ENCODE peak calls at places on chromosomes 11 and 22, in six cellular contexts. Y is hepatocyte, A is neural progenitor cell, O is GM23248, N is HCT116, R is GM23338. D is an unnamed sample.

GRCh38 chr22:46757104-46757503 is 5.3 kb upstream of the TBC1D22A start:
- DNase-seq in R (no peak), O (no peak), N (no peak), Y (no peak), A (no peak), D (no peak)

GRCh38 chr11:117396970-117397369 is 69.3 kb downstream of the CEP164 start:
- DNase-seq in O (no peak), R (no peak), A (no peak), Y (no peak), N (no peak), D (no peak)

GRCh38 chr11:20134991-20135736 is 25.1 kb downstream of the DBX1 start:
- DNase-seq in O (peak; percentile 37), A (no peak), N (no peak), Y (no peak), R (no peak), D (no peak)

GRCh38 chr11:131137046-131137445 is 220.8 kb upstream of the SNX19 start:
- DNase-seq in R (no peak), O (no peak), Y (no peak), A (no peak), N (no peak), D (no peak)

GRCh38 chr11:2846056-2846455 is 39.5 kb downstream of the CDKN1C start:
- DNase-seq in R (peak; percentile 49), A (no peak), N (no peak), Y (peak; percentile 76), O (peak; percentile 20), D (no peak)

GRCh38 chr11:4546876-4547275 is 1.9 kb downstream of the OR52M1 start:
- DNase-seq in R (no peak), O (no peak), Y (no peak), N (no peak), A (no peak), D (no peak)

GRCh38 chr22:25759825-25760231 is 17.8 kb downstream of the MYO18B start:
- DNase-seq in R (no peak), Y (peak; percentile 45), O (peak; percentile 93), A (no peak), N (no peak), D (no peak)

GRCh38 chr11:9385288-9385902 is 943 bp downstream of the IPO7 start:
- DNase-seq in A (no peak), O (no peak), N (no peak), Y (no peak), R (no peak), D (peak; percentile 40)

GRCh38 chr11:89660234-89660633 is 49.9 kb upstream of the TRIM77 start:
- DNase-seq in O (no peak), Y (peak; percentile 10), N (no peak), A (no peak), R (peak; percentile 69), D (no peak)

GRCh38 chr11:111450480-111451320 is 61.5 kb downstream of the BTG4 start:
- DNase-seq in N (no peak), R (no peak), O (no peak), Y (no peak), A (no peak), D (peak; percentile 67)

GRCh38 chr11:78244546-78245315 is 56.0 kb downstream of the USP35 start:
- DNase-seq in N (no peak), A (no peak), R (no peak), Y (no peak), O (no peak), D (no peak)

GRCh38 chr11:34305095-34305692 is 52.6 kb downstream of the ABTB2 start:
- DNase-seq in Y (no peak), O (no peak), R (no peak), A (no peak), N (no peak), D (no peak)

GRCh38 chr11:134245434-134245833 is 7.7 kb downstream of the THYN1 start:
- DNase-seq in A (no peak), R (no peak), O (no peak), Y (no peak), N (no peak), D (no peak)

GRCh38 chr11:68007498-68008380 is 2.4 kb upstream of the ALDH3B1 start:
- DNase-seq in R (no peak), O (no peak), Y (no peak), A (no peak), N (no peak), D (no peak)

GRCh38 chr22:31347251-31348008 is 1.3 kb upstream of the PATZ1 start:
- DNase-seq in A (peak; percentile 80), R (peak; percentile 87), Y (peak; percentile 85), O (peak; percentile 86), N (peak; percentile 50), D (peak; percentile 77)

GRCh38 chr22:48918585-48919186 is 909.0 kb downstream of the BRD1 start:
- DNase-seq in N (no peak), O (no peak), A (peak; percentile 9), R (no peak), Y (peak; percentile 45), D (no peak)

GRCh38 chr11:119641991-119642745 is 86.8 kb downstream of the NECTIN1 start:
- DNase-seq in N (peak; percentile 4), R (peak; percentile 79), A (peak; percentile 51), O (peak; percentile 22), Y (no peak), D (peak; percentile 55)

GRCh38 chr11:108135845-108136599 is 14.7 kb downstream of the ACAT1 start:
- DNase-seq in A (no peak), O (peak; percentile 56), R (no peak), N (no peak), Y (no peak), D (peak; percentile 57)

GRCh38 chr22:17009640-17010291 is 1.7 kb upstream of the GAB4 start:
- DNase-seq in N (no peak), R (peak; percentile 56), O (no peak), Y (no peak), A (no peak), D (peak; percentile 34)

GRCh38 chr11:83827940-83828554 is 541.9 kb upstream of the CCDC90B start:
- DNase-seq in A (peak; percentile 65), Y (peak; percentile 51), N (peak; percentile 18), R (peak; percentile 73), O (peak; percentile 63), D (peak; percentile 61)

GRCh38 chr11:131465746-131466145 is 95.3 kb downstream of the NTM start:
- DNase-seq in Y (no peak), O (no peak), A (peak; percentile 87), R (peak; percentile 91), N (no peak), D (no peak)

GRCh38 chr11:60831143-60831500 is 10.8 kb upstream of the CCDC86 start:
- DNase-seq in N (peak; percentile 68), O (peak; percentile 84), R (peak; percentile 86), Y (peak; percentile 87), A (peak; percentile 85), D (peak; percentile 84)

GRCh38 chr11:59600234-59600633 is 15.3 kb downstream of the OSBP start:
- DNase-seq in Y (no peak), N (no peak), R (no peak), A (no peak), O (no peak), D (no peak)

GRCh38 chr11:57482782-57483569 is 22.6 kb downstream of the RTN4RL2 start:
- DNase-seq in N (no peak), O (peak; percentile 74), R (peak; percentile 88), A (peak; percentile 83), Y (peak; percentile 81), D (peak; percentile 57)

GRCh38 chr22:40250608-40251007 is 72.9 kb downstream of the TNRC6B start:
- DNase-seq in R (no peak), O (no peak), N (no peak), A (no peak), Y (no peak), D (no peak)

GRCh38 chr11:19890308-19890707 is 177.7 kb downstream of the NAV2 start:
- DNase-seq in Y (peak; percentile 31), R (no peak), A (no peak), O (peak; percentile 72), N (no peak), D (no peak)

GRCh38 chr11:123235117-123235686 is 40.2 kb upstream of the CLMP start:
- DNase-seq in A (peak; percentile 57), N (peak; percentile 38), Y (no peak), R (peak; percentile 78), O (peak; percentile 60), D (peak; percentile 18)

DNA sequence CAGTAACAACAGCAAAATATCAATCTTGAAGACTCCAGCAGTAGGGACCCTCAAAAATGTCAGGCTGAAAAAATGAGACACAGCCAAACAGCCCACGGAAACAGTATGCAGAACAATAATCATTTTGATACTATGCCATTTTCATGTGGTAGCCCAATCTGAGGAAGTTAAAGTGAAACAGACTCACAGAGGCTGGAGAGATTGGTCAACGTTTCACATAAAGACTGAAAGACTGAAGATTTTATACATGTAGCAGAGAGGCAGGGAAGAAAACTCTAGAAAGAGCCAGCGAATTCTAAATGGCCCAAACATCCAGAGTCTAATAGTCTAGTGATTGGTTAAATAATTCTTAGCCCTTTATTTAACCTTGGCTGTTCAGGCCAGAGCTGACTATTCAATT is 49.4 kb downstream of the MAML2 start:
- DNase-seq in Y (no peak), N (no peak), A (no peak), O (peak; percentile 66), R (no peak), D (no peak)
- TF ChIP-seq EZH2phosphoT487 in Y (no peak), N (no peak), A (no peak), O (no peak), R (no peak), D (no peak)

GRCh38 chr11:72429626-72430025 is 4.7 kb downstream of the CLPB start:
- DNase-seq in O (no peak), R (no peak), N (no peak), Y (no peak), A (no peak), D (no peak)

GRCh38 chr11:72425053-72425980 is 9.0 kb downstream of the CLPB start:
- DNase-seq in R (no peak), N (no peak), A (no peak), O (no peak), Y (no peak), D (no peak)

GRCh38 chr11:72423840-72424239 is 10.5 kb downstream of the CLPB start:
- DNase-seq in Y (no peak), A (no peak), O (no peak), N (no peak), R (no peak), D (no peak)

GRCh38 chr11:72426054-72426757 is 8.1 kb downstream of the CLPB start:
- DNase-seq in N (no peak), A (no peak), R (no peak), Y (no peak), O (no peak), D (no peak)

DNA sequence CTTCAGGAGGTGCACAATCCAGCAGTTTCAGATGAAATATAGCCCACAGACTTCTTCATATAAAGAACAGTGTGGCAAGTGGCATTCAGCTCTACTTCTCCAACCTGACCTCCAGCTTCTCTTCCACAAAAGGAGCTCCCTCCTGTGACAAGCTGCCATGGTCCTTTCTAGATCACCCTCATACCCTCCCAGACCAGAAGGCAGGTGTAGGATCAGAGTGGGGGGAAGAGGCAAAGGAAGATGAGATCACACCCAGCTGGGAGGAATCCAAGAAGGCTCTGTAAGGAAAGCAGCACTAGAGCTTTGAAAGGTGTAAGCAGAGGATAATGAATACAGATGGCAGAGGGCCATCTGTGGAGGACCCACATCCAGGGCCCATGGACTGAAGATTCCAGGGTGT is 7.6 kb downstream of the CLPB start:
- DNase-seq in A (no peak), R (no peak), O (no peak), Y (no peak), N (no peak), D (no peak)
- H3K36me3 ChIP-seq in A (no peaks in the 10 kb centered on the region), R (no peaks in the 10 kb centered on the region), O (no peaks in the 10 kb centered on the region), Y (no peaks in the 10 kb centered on the region), N (peaks cover 16% of the 10 kb centered on the region), D (peaks cover 20% of the 10 kb centered on the region)

GRCh38 chr11:76872959-76873827 is 12.5 kb downstream of the ACER3 start:
- DNase-seq in Y (no peak), R (no peak), N (no peak), A (no peak), O (no peak), D (no peak)
- H3K79me2 ChIP-seq in Y (peaks cover 15% of the 10 kb centered on the region), R (no peaks in the 10 kb centered on the region), N (peaks cover 18% of the 10 kb centered on the region), A (no peaks in the 10 kb centered on the region), O (no peaks in the 10 kb centered on the region), D (no peaks in the 10 kb centered on the region)

GRCh38 chr11:1604711-1605110 is 3.6 kb downstream of the KRTAP5-3 start:
- DNase-seq in N (no peak), O (no peak), A (no peak), R (no peak), Y (no peak), D (no peak)
- TF ChIP-seq EZH2phosphoT487 in N (no peak), O (no peak), A (no peak), R (no peak), Y (no peak), D (no peak)

D was measured in OCI-LY7.